ENCODE peak calls at places on chromosomes 4 and X, in six cellular contexts. One of them, this sample, is unnamed.

GRCh38 chrX:21929209-21929608 is 11.3 kb upstream of the SMS start:
- DNase-seq in fibroblast of pulmonary artery: no peak
- DNase-seq in pancreas: no peak
- DNase-seq in GM06990: no peak
- DNase-seq in tibial artery: no peak
- DNase-seq in prostate gland: no peak
- DNase-seq in this sample: no peak

GRCh38 chr4:94412019-94413017 is 39.4 kb upstream of the PDLIM5 start:
- DNase-seq in pancreas: peak
- DNase-seq in tibial artery: no peak
- DNase-seq in prostate gland: peak
- DNase-seq in GM06990: no peak
- DNase-seq in fibroblast of pulmonary artery: peak
- DNase-seq in this sample: peak

GRCh38 chr4:159199827-159200226 is 96.9 kb downstream of the RAPGEF2 start:
- DNase-seq in fibroblast of pulmonary artery: no peak
- DNase-seq in prostate gland: no peak
- DNase-seq in tibial artery: no peak
- DNase-seq in GM06990: no peak
- DNase-seq in pancreas: no peak
- DNase-seq in this sample: no peak

GRCh38 chrX:27619975-27620374 is 29.8 kb downstream of the DCAF8L2 start:
- DNase-seq in tibial artery: no peak
- DNase-seq in pancreas: no peak
- DNase-seq in prostate gland: no peak
- DNase-seq in fibroblast of pulmonary artery: peak
- DNase-seq in GM06990: no peak
- DNase-seq in this sample: no peak

GRCh38 chr4:106162278-106162677 is 153.7 kb downstream of the TBCK start:
- DNase-seq in fibroblast of pulmonary artery: no peak
- DNase-seq in tibial artery: no peak
- DNase-seq in pancreas: no peak
- DNase-seq in GM06990: no peak
- DNase-seq in prostate gland: no peak
- DNase-seq in this sample: no peak

GRCh38 chr4:182648766-182649165 is 268.4 kb downstream of the DCTD start:
- DNase-seq in GM06990: no peak
- DNase-seq in fibroblast of pulmonary artery: peak
- DNase-seq in tibial artery: no peak
- DNase-seq in prostate gland: no peak
- DNase-seq in pancreas: no peak
- DNase-seq in this sample: no peak

GRCh38 chr4:11472535-11472934 is 43.8 kb upstream of the HS3ST1 start:
- DNase-seq in prostate gland: no peak
- DNase-seq in fibroblast of pulmonary artery: no peak
- DNase-seq in tibial artery: no peak
- DNase-seq in pancreas: no peak
- DNase-seq in GM06990: no peak
- DNase-seq in this sample: no peak

GRCh38 chr4:6470502-6471302 is 1.7 kb downstream of the PPP2R2C start:
- DNase-seq in prostate gland: peak
- DNase-seq in pancreas: peak
- DNase-seq in tibial artery: peak
- DNase-seq in GM06990: no peak
- DNase-seq in fibroblast of pulmonary artery: peak
- DNase-seq in this sample: peak

GRCh38 chr4:144423930-144424329 is 222.0 kb upstream of the HHIP start:
- DNase-seq in pancreas: no peak
- DNase-seq in fibroblast of pulmonary artery: no peak
- DNase-seq in GM06990: no peak
- DNase-seq in prostate gland: peak
- DNase-seq in tibial artery: no peak
- DNase-seq in this sample: no peak

GRCh38 chrX:49071877-49072711 is 1.7 kb downstream of the PRAF2 start:
- DNase-seq in prostate gland: peak
- DNase-seq in pancreas: no peak
- DNase-seq in GM06990: no peak
- DNase-seq in tibial artery: peak
- DNase-seq in fibroblast of pulmonary artery: peak
- DNase-seq in this sample: peak

GRCh38 chr4:77538574-77539157 is 67.0 kb upstream of the CXCL13 start:
- DNase-seq in tibial artery: no peak
- DNase-seq in prostate gland: no peak
- DNase-seq in pancreas: peak
- DNase-seq in GM06990: no peak
- DNase-seq in fibroblast of pulmonary artery: peak
- DNase-seq in this sample: peak

GRCh38 chr4:26568446-26568994 is 15.4 kb upstream of the TBC1D19 start:
- DNase-seq in fibroblast of pulmonary artery: peak
- DNase-seq in prostate gland: no peak
- DNase-seq in GM06990: no peak
- DNase-seq in tibial artery: no peak
- DNase-seq in pancreas: no peak
- DNase-seq in this sample: peak

GRCh38 chrX:149495573-149496071 is 9.5 kb downstream of the IDS start:
- DNase-seq in GM06990: no peak
- DNase-seq in pancreas: no peak
- DNase-seq in fibroblast of pulmonary artery: peak
- DNase-seq in tibial artery: no peak
- DNase-seq in prostate gland: no peak
- DNase-seq in this sample: peak

GRCh38 chr4:80189956-80190671 is 7.2 kb upstream of the PRDM8 start:
- DNase-seq in fibroblast of pulmonary artery: peak
- DNase-seq in tibial artery: no peak
- DNase-seq in GM06990: no peak
- DNase-seq in pancreas: no peak
- DNase-seq in prostate gland: no peak
- DNase-seq in this sample: no peak
- H3K4me3 ChIP-seq in fibroblast of pulmonary artery: no peak
- H3K4me3 ChIP-seq in tibial artery: no peak
- H3K4me3 ChIP-seq in GM06990: no peak
- H3K4me3 ChIP-seq in pancreas: no peak
- H3K4me3 ChIP-seq in prostate gland: no peak
- H3K4me3 ChIP-seq in this sample: no peak

GRCh38 chr4:113673450-113673849 is 88.1 kb downstream of the CAMK2D start:
- DNase-seq in GM06990: no peak
- DNase-seq in pancreas: no peak
- DNase-seq in fibroblast of pulmonary artery: no peak
- DNase-seq in prostate gland: no peak
- DNase-seq in tibial artery: no peak
- DNase-seq in this sample: no peak
- TF ChIP-seq CTCF in GM06990: peak
- TF ChIP-seq CTCF in pancreas: no peak
- TF ChIP-seq CTCF in fibroblast of pulmonary artery: no peak
- TF ChIP-seq CTCF in prostate gland: no peak
- TF ChIP-seq CTCF in tibial artery: no peak
- TF ChIP-seq CTCF in this sample: no peak

GRCh38 chrX:64395568-64395929 is 297 bp upstream of the MTMR8 start:
- DNase-seq in fibroblast of pulmonary artery: no peak
- DNase-seq in tibial artery: no peak
- DNase-seq in pancreas: no peak
- DNase-seq in prostate gland: no peak
- DNase-seq in GM06990: no peak
- DNase-seq in this sample: no peak
- H3K4me3 ChIP-seq in fibroblast of pulmonary artery: no peak
- H3K4me3 ChIP-seq in tibial artery: peak
- H3K4me3 ChIP-seq in pancreas: peak
- H3K4me3 ChIP-seq in prostate gland: peak
- H3K4me3 ChIP-seq in GM06990: peak
- H3K4me3 ChIP-seq in this sample: no peak

GRCh38 chr4:19024047-19024446 is 1002.5 kb upstream of the LCORL start:
- DNase-seq in prostate gland: no peak
- DNase-seq in fibroblast of pulmonary artery: no peak
- DNase-seq in pancreas: no peak
- DNase-seq in GM06990: no peak
- DNase-seq in tibial artery: no peak
- DNase-seq in this sample: no peak

GRCh38 chr4:19025031-19025430 is 1003.5 kb upstream of the LCORL start:
- DNase-seq in tibial artery: no peak
- DNase-seq in prostate gland: no peak
- DNase-seq in pancreas: no peak
- DNase-seq in fibroblast of pulmonary artery: no peak
- DNase-seq in GM06990: no peak
- DNase-seq in this sample: no peak

GRCh38 chr4:19030536-19030935 is 1009.0 kb upstream of the LCORL start:
- DNase-seq in prostate gland: no peak
- DNase-seq in GM06990: no peak
- DNase-seq in tibial artery: no peak
- DNase-seq in fibroblast of pulmonary artery: peak
- DNase-seq in pancreas: no peak
- DNase-seq in this sample: no peak

GRCh38 chr4:19030048-19030447 is 1008.5 kb upstream of the LCORL start:
- DNase-seq in pancreas: no peak
- DNase-seq in GM06990: no peak
- DNase-seq in prostate gland: no peak
- DNase-seq in tibial artery: no peak
- DNase-seq in fibroblast of pulmonary artery: peak
- DNase-seq in this sample: no peak

DNA sequence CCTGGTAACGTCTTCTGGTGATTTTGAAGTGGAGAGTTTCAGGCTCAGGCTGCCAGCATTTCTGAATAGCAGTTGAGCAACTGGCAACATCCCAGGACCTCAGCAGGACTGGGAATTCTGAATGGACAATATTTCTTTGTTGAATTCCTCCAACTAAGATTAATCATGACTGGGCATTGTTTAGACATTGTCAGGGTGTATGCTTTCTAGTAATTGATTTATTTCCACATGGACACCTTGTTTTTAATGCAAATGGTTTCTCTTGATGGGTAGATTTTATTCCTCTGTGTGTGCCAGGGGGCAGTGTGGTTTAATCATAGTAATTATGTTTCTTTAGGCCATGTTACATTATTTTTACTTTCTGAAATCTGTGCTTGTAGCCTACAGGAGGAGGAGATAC is 1004.7 kb upstream of the LCORL start:
- DNase-seq in prostate gland: no peak
- DNase-seq in fibroblast of pulmonary artery: peak
- DNase-seq in pancreas: peak
- DNase-seq in GM06990: no peak
- DNase-seq in tibial artery: no peak
- DNase-seq in this sample: peak
- TF ChIP-seq CTCF in prostate gland: no peak
- TF ChIP-seq CTCF in fibroblast of pulmonary artery: no peak
- TF ChIP-seq CTCF in pancreas: no peak
- TF ChIP-seq CTCF in GM06990: no peak
- TF ChIP-seq CTCF in tibial artery: no peak
- TF ChIP-seq CTCF in this sample: peak

This sample was measured in astrocyte of the spinal cord.